ENCODE peak calls at places on chromosomes 3 and 15, in five cellular contexts. Y is trophoblast cell, Q is H1, M is IMR-90, W is neuronal stem cell. O is an unnamed sample.

GRCh38 chr3:192857148-192857735 is 60.4 kb downstream of the MB21D2 start:
- DNase-seq in M (no peak), Y (peak; percentile 47), W (no peak), Q (no peak), O (no peak)

GRCh38 chr3:123586131-123586530 is 1.3 kb upstream of the HACD2 start:
- DNase-seq in W (peak; percentile 18), Q (peak; percentile 62), Y (peak; percentile 53), M (no peak), O (peak; percentile 84)

GRCh38 chr3:60757724-60758123 is 493.5 kb downstream of the FHIT start:
- DNase-seq in Y (no peak), W (no peak), M (no peak), Q (no peak), O (no peak)

GRCh38 chr3:67655364-67656121 is 1.1 kb upstream of the SUCLG2 start:
- DNase-seq in W (no peak), Y (no peak), Q (no peak), M (no peak), O (no peak)

GRCh38 chr3:178367817-178368617 is 168.2 kb upstream of the KCNMB2 start:
- DNase-seq in M (no peak), Y (no peak), W (no peak), Q (no peak), O (no peak)

GRCh38 chr15:67941643-67942315 is 101.9 kb upstream of the RNU6-1 start:
- DNase-seq in Q (no peak), W (no peak), M (peak; percentile 12), Y (no peak), O (no peak)

GRCh38 chr3:72178463-72179106 is 393.6 kb upstream of the PROK2 start:
- DNase-seq in M (no peak), Q (no peak), Y (no peak), W (no peak), O (no peak)

GRCh38 chr3:62445267-62445666 is 71.9 kb upstream of the FEZF2 start:
- DNase-seq in Y (no peak), W (no peak), Q (no peak), M (peak; percentile 29), O (no peak)

GRCh38 chr3:60034047-60034446 is 984.2 kb upstream of the CFAP20DC start:
- DNase-seq in Y (no peak), M (no peak), W (no peak), Q (no peak), O (no peak)

GRCh38 chr15:77118787-77119410 is 48.0 kb upstream of the TSPAN3 start:
- DNase-seq in W (no peak), Q (no peak), M (peak; percentile 80), Y (peak; percentile 41), O (no peak)

GRCh38 chr3:9207076-9207763 is 42.2 kb downstream of the SRGAP3 start:
- DNase-seq in W (no peak), Q (no peak), M (no peak), Y (no peak), O (no peak)

GRCh38 chr15:85879334-85880163 is 84.8 kb upstream of the KLHL25 start:
- DNase-seq in Q (no peak), W (no peak), Y (peak; percentile 19), M (no peak), O (peak; percentile 37)

GRCh38 chr3:100113728-100114412 is 431 bp downstream of the FILIP1L start:
- DNase-seq in M (no peak), Y (no peak), Q (no peak), W (no peak), O (no peak)

GRCh38 chr3:123695152-123695551 is 110.3 kb upstream of the HACD2 start:
- DNase-seq in M (no peak), W (no peak), Y (no peak), Q (no peak), O (no peak)

GRCh38 chr3:37999836-38000235 is 9.2 kb downstream of the VILL start:
- DNase-seq in Y (no peak), Q (no peak), M (no peak), W (no peak), O (no peak)

GRCh38 chr3:105352976-105353375 is 13.7 kb upstream of the ALCAM start:
- DNase-seq in M (peak; percentile 58), W (no peak), Y (no peak), Q (no peak), O (no peak)

GRCh38 chr15:26974120-26974780 is 3.3 kb downstream of the GABRG3 start:
- DNase-seq in M (peak; percentile 9), Y (no peak), Q (peak; percentile 57), W (peak; percentile 37), O (peak; percentile 64)

GRCh38 chr15:70902105-70902504 is 9.5 kb downstream of the LRRC49 start:
- DNase-seq in Y (no peak), W (no peak), Q (no peak), M (peak; percentile 95), O (no peak)

GRCh38 chr3:132135628-132136333 is 101.0 kb upstream of the CPNE4 start:
- DNase-seq in Q (no peak), W (peak; percentile 14), M (peak; percentile 99), Y (peak; percentile 62), O (peak; percentile 38)

GRCh38 chr15:91294795-91295194 is 194.7 kb downstream of the SV2B start:
- DNase-seq in Q (no peak), W (no peak), M (no peak), Y (no peak), O (no peak)

GRCh38 chr3:138397983-138398382 is 36.4 kb upstream of the ESYT3 start:
- DNase-seq in Y (no peak), M (no peak), Q (no peak), W (no peak), O (peak; percentile 19)

GRCh38 chr15:31153531-31153930 is 52.0 kb upstream of the TRPM1 start:
- DNase-seq in M (no peak), W (no peak), Q (no peak), Y (peak; percentile 34), O (no peak)

GRCh38 chr3:53919741-53920140 is 28.1 kb upstream of the SELENOK start:
- DNase-seq in W (no peak), M (no peak), Y (no peak), Q (no peak), O (no peak)

GRCh38 chr3:16365454-16366128 is 100.6 kb downstream of the OXNAD1 start:
- DNase-seq in W (no peak), Y (no peak), Q (no peak), M (no peak), O (no peak)

GRCh38 chr3:16488637-16489036 is 24.9 kb downstream of the RFTN1 start:
- DNase-seq in Y (no peak), W (no peak), Q (no peak), M (no peak), O (no peak)

GRCh38 chr3:5013021-5013906 is 34.0 kb downstream of the BHLHE40 start:
- DNase-seq in Q (no peak), W (no peak), Y (peak; percentile 26), M (peak; percentile 47), O (peak; percentile 60)

GRCh38 chr15:91611924-91612323 is 241.6 kb upstream of the SLCO3A1 start:
- DNase-seq in M (no peak), W (no peak), Q (no peak), Y (no peak), O (no peak)

GRCh38 chr3:119597548-119598288 is at the start of gene PLA1A:
- DNase-seq in Q (no peak), W (no peak), Y (no peak), M (no peak), O (no peak)
- H2BK5ac ChIP-seq in Q (no peak within 1 kb of the TSS), W (no peak within 1 kb of the TSS), Y (no peak within 1 kb of the TSS), M (no peak within 1 kb of the TSS), O (no peak within 1 kb of the TSS)

GRCh38 chr3:188170461-188171459 is 16.8 kb downstream of the LPP start:
- DNase-seq in W (no peak), Q (no peak), Y (peak; percentile 38), M (no peak), O (no peak)
- H4K91ac ChIP-seq in W (no peak overlapping the region), Q (no peak overlapping the region), Y (no peak overlapping the region), M (no peak overlapping the region), O (no peak overlapping the region)

GRCh38 chr3:177284383-177284881 is 87.2 kb upstream of the TBL1XR1 start:
- DNase-seq in Y (peak; percentile 63), Q (peak; percentile 69), W (no peak), M (peak; percentile 49), O (peak; percentile 94)

GRCh38 chr3:177290633-177291032 is 93.4 kb upstream of the TBL1XR1 start:
- DNase-seq in M (no peak), W (no peak), Y (no peak), Q (no peak), O (no peak)

GRCh38 chr3:177286034-177286433 is 88.8 kb upstream of the TBL1XR1 start:
- DNase-seq in Y (peak; percentile 93), W (no peak), Q (no peak), M (no peak), O (no peak)

GRCh38 chr3:177283983-177284382 is 86.7 kb upstream of the TBL1XR1 start:
- DNase-seq in Q (no peak), Y (peak; percentile 40), W (no peak), M (no peak), O (no peak)

GRCh38 chr3:177287231-177287630 is 89.9 kb upstream of the TBL1XR1 start:
- DNase-seq in Q (no peak), M (no peak), Y (no peak), W (no peak), O (no peak)
- H2BK5ac ChIP-seq in Q (no peak overlapping the region), M (no peak overlapping the region), Y (peak overlapping the region; percentile 34), W (no peak overlapping the region), O (no peak overlapping the region)

GRCh38 chr3:84141571-84141970 is 817.2 kb upstream of the CADM2 start:
- DNase-seq in W (no peak), M (peak; percentile 41), Y (no peak), Q (no peak), O (no peak)

DNA sequence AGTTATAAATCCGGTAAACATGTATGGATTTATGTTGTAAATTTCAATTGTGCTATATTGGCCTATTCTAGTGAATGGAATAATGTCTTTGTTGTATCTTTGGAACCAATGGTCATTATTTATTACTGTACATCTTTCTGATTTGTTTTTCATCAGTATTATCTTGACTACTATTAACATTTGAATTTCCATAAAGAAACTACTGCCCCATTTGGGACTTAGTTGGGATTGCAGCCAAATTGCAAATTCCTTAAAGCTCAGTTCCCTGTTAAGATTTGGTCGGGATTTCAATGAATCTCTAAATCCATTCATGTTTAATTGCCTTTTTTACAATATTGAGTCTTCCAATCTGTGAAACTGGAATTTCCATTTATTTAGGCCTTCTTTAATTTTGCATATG is 822.4 kb upstream of the CADM2 start:
- DNase-seq in M (no peak), Y (no peak), W (no peak), Q (no peak), O (no peak)
- H4K91ac ChIP-seq in M (no peak overlapping the region), Y (no peak overlapping the region), W (no peak overlapping the region), Q (no peak overlapping the region), O (no peak overlapping the region)

GRCh38 chr3:55723653-55724406 is 236.7 kb upstream of the WNT5A start:
- DNase-seq in Q (no peak), W (no peak), M (no peak), Y (peak; percentile 22), O (peak; percentile 35)
- H2BK5ac ChIP-seq in Q (no peak overlapping the region), W (no peak overlapping the region), M (no peak overlapping the region), Y (peak overlapping the region; percentile 37), O (no peak overlapping the region)

GRCh38 chr15:63090502-63091286 is 31.0 kb upstream of the LACTB start:
- DNase-seq in Y (no peak), M (no peak), W (no peak), Q (no peak), O (no peak)

GRCh38 chr15:63089260-63090043 is 32.2 kb upstream of the LACTB start:
- DNase-seq in M (peak; percentile 97), W (no peak), Y (no peak), Q (no peak), O (peak; percentile 86)

GRCh38 chr15:63086967-63087366 is 34.7 kb upstream of the LACTB start:
- DNase-seq in M (no peak), Y (no peak), Q (no peak), W (no peak), O (no peak)

GRCh38 chr15:63086271-63086670 is 35.4 kb upstream of the LACTB start:
- DNase-seq in Q (no peak), M (peak; percentile 67), W (no peak), Y (no peak), O (no peak)

GRCh38 chr15:63088532-63089245 is 33.0 kb upstream of the LACTB start:
- DNase-seq in W (no peak), Q (no peak), M (no peak), Y (no peak), O (no peak)
- H4K91ac ChIP-seq in W (no peak overlapping the region), Q (no peak overlapping the region), M (peak overlapping the region; percentile 93), Y (peak overlapping the region; percentile 93), O (no peak overlapping the region)

O was measured in H9.